ENCODE peak calls at places on chromosomes 16 and 17, in five cellular contexts. One of them, this sample, is unnamed.

GRCh38 chr17:40490289-40490853 is 11.1 kb downstream of the TNS4 start:
- DNase-seq in CD8-positive, alpha-beta T cell: no peak
- DNase-seq in A549: no peak
- DNase-seq in pancreas: no peak
- DNase-seq in mammary epithelial cell: peak; percentile 85
- DNase-seq in this sample: peak; percentile 75

GRCh38 chr16:70432800-70433455 is 6.0 kb downstream of the ST3GAL2 start:
- DNase-seq in A549: no peak
- DNase-seq in mammary epithelial cell: no peak
- DNase-seq in pancreas: no peak
- DNase-seq in CD8-positive, alpha-beta T cell: no peak
- DNase-seq in this sample: no peak

GRCh38 chr16:47371615-47372014 is 89.2 kb downstream of the ITFG1 start:
- DNase-seq in mammary epithelial cell: no peak
- DNase-seq in CD8-positive, alpha-beta T cell: no peak
- DNase-seq in pancreas: no peak
- DNase-seq in A549: no peak
- DNase-seq in this sample: no peak

GRCh38 chr16:62190426-62190825 is 154.2 kb upstream of the CDH8 start:
- DNase-seq in CD8-positive, alpha-beta T cell: no peak
- DNase-seq in A549: no peak
- DNase-seq in pancreas: no peak
- DNase-seq in mammary epithelial cell: peak; percentile 17
- DNase-seq in this sample: peak; percentile 26

GRCh38 chr16:84509032-84509950 is 4.8 kb upstream of the MEAK7 start:
- DNase-seq in A549: no peak
- DNase-seq in CD8-positive, alpha-beta T cell: no peak
- DNase-seq in mammary epithelial cell: no peak
- DNase-seq in pancreas: no peak
- DNase-seq in this sample: no peak

GRCh38 chr16:66026211-66026610 is 340.3 kb upstream of the CDH5 start:
- DNase-seq in A549: no peak
- DNase-seq in mammary epithelial cell: no peak
- DNase-seq in CD8-positive, alpha-beta T cell: no peak
- DNase-seq in pancreas: no peak
- DNase-seq in this sample: no peak

GRCh38 chr16:87602005-87602790 is at the start of gene JPH3:
- DNase-seq in CD8-positive, alpha-beta T cell: no peak
- DNase-seq in pancreas: no peak
- DNase-seq in mammary epithelial cell: no peak
- DNase-seq in A549: no peak
- DNase-seq in this sample: no peak

GRCh38 chr17:34755981-34756669 is 176.7 kb downstream of the TMEM132E start:
- DNase-seq in A549: no peak
- DNase-seq in mammary epithelial cell: no peak
- DNase-seq in pancreas: no peak
- DNase-seq in CD8-positive, alpha-beta T cell: no peak
- DNase-seq in this sample: no peak

GRCh38 chr17:81420769-81421462 is 25.7 kb downstream of the BAHCC1 start:
- DNase-seq in CD8-positive, alpha-beta T cell: no peak
- DNase-seq in mammary epithelial cell: no peak
- DNase-seq in pancreas: peak; percentile 87
- DNase-seq in A549: no peak
- DNase-seq in this sample: no peak

GRCh38 chr17:59893617-59894100 is 738 bp downstream of the RPS6KB1 start:
- DNase-seq in CD8-positive, alpha-beta T cell: no peak
- DNase-seq in mammary epithelial cell: peak; percentile 31
- DNase-seq in A549: peak; percentile 48
- DNase-seq in pancreas: no peak
- DNase-seq in this sample: peak; percentile 23

GRCh38 chr16:24685539-24686432 is 43.7 kb upstream of the TNRC6A start:
- DNase-seq in pancreas: peak; percentile 58
- DNase-seq in CD8-positive, alpha-beta T cell: no peak
- DNase-seq in A549: peak; percentile 58
- DNase-seq in mammary epithelial cell: peak; percentile 63
- DNase-seq in this sample: peak; percentile 44

GRCh38 chr17:83179811-83180210 is 100.4 kb downstream of the METRNL start:
- DNase-seq in pancreas: no peak
- DNase-seq in A549: no peak
- DNase-seq in CD8-positive, alpha-beta T cell: no peak
- DNase-seq in mammary epithelial cell: no peak
- DNase-seq in this sample: no peak

GRCh38 chr16:12685806-12686205 is 117.9 kb downstream of the CPPED1 start:
- DNase-seq in A549: no peak
- DNase-seq in pancreas: no peak
- DNase-seq in mammary epithelial cell: no peak
- DNase-seq in CD8-positive, alpha-beta T cell: no peak
- DNase-seq in this sample: no peak

GRCh38 chr16:30075503-30076275 is at the start of gene PPP4C:
- DNase-seq in CD8-positive, alpha-beta T cell: peak; percentile 88
- DNase-seq in pancreas: peak; percentile 95
- DNase-seq in mammary epithelial cell: peak; percentile 85
- DNase-seq in A549: peak; percentile 98
- DNase-seq in this sample: peak; percentile 94

GRCh38 chr17:30161601-30162000 is 45.0 kb downstream of the NSRP1 start:
- DNase-seq in CD8-positive, alpha-beta T cell: no peak
- DNase-seq in pancreas: no peak
- DNase-seq in A549: no peak
- DNase-seq in mammary epithelial cell: no peak
- DNase-seq in this sample: no peak

GRCh38 chr17:40610359-40610758 is 37.3 kb downstream of the SMARCE1 start:
- DNase-seq in pancreas: no peak
- DNase-seq in mammary epithelial cell: no peak
- DNase-seq in CD8-positive, alpha-beta T cell: no peak
- DNase-seq in A549: no peak
- DNase-seq in this sample: no peak

GRCh38 chr16:1194665-1195392 is 30.2 kb downstream of the TPSG1 start:
- DNase-seq in pancreas: peak; percentile 74
- DNase-seq in CD8-positive, alpha-beta T cell: no peak
- DNase-seq in A549: no peak
- DNase-seq in mammary epithelial cell: no peak
- DNase-seq in this sample: peak; percentile 23

GRCh38 chr17:35865412-35866355 is 3.0 kb downstream of the HEATR9 start:
- DNase-seq in pancreas: no peak
- DNase-seq in A549: no peak
- DNase-seq in mammary epithelial cell: peak; percentile 19
- DNase-seq in CD8-positive, alpha-beta T cell: no peak
- DNase-seq in this sample: peak; percentile 47

GRCh38 chr17:57881143-57881542 is 31.3 kb upstream of the MRPS23 start:
- DNase-seq in mammary epithelial cell: no peak
- DNase-seq in CD8-positive, alpha-beta T cell: no peak
- DNase-seq in pancreas: no peak
- DNase-seq in A549: no peak
- DNase-seq in this sample: no peak

GRCh38 chr16:9135797-9136196 is 44.4 kb downstream of the HAPSTR1 start:
- DNase-seq in CD8-positive, alpha-beta T cell: no peak
- DNase-seq in pancreas: peak; percentile 30
- DNase-seq in mammary epithelial cell: no peak
- DNase-seq in A549: no peak
- DNase-seq in this sample: no peak

GRCh38 chr17:58165981-58166380 is 801 bp upstream of the OR4D2 start:
- DNase-seq in pancreas: no peak
- DNase-seq in mammary epithelial cell: no peak
- DNase-seq in CD8-positive, alpha-beta T cell: no peak
- DNase-seq in A549: no peak
- DNase-seq in this sample: no peak

GRCh38 chr16:48408688-48409087 is 23.5 kb upstream of the SIAH1 start:
- DNase-seq in CD8-positive, alpha-beta T cell: no peak
- DNase-seq in A549: no peak
- DNase-seq in pancreas: no peak
- DNase-seq in mammary epithelial cell: peak; percentile 18
- DNase-seq in this sample: no peak

GRCh38 chr17:29039764-29040598 is 3.0 kb upstream of the PIPOX start:
- DNase-seq in pancreas: no peak
- DNase-seq in A549: no peak
- DNase-seq in CD8-positive, alpha-beta T cell: no peak
- DNase-seq in mammary epithelial cell: peak; percentile 72
- DNase-seq in this sample: peak; percentile 31

GRCh38 chr17:82687871-82688270 is 10.6 kb downstream of the RAB40B start:
- DNase-seq in CD8-positive, alpha-beta T cell: no peak
- DNase-seq in A549: no peak
- DNase-seq in mammary epithelial cell: no peak
- DNase-seq in pancreas: no peak
- DNase-seq in this sample: no peak

GRCh38 chr17:78226752-78227454 is 4.5 kb upstream of the TMEM235 start:
- DNase-seq in CD8-positive, alpha-beta T cell: no peak
- DNase-seq in pancreas: no peak
- DNase-seq in mammary epithelial cell: no peak
- DNase-seq in A549: no peak
- DNase-seq in this sample: no peak

GRCh38 chr16:11333696-11334095 is 11.6 kb upstream of the RMI2 start:
- DNase-seq in A549: no peak
- DNase-seq in mammary epithelial cell: peak; percentile 71
- DNase-seq in CD8-positive, alpha-beta T cell: no peak
- DNase-seq in pancreas: no peak
- DNase-seq in this sample: peak; percentile 34

GRCh38 chr16:84048306-84048705 is 5.7 kb upstream of the SLC38A8 start:
- DNase-seq in mammary epithelial cell: no peak
- DNase-seq in A549: no peak
- DNase-seq in CD8-positive, alpha-beta T cell: no peak
- DNase-seq in pancreas: peak; percentile 86
- DNase-seq in this sample: no peak

GRCh38 chr17:45081046-45081703 is 20.1 kb downstream of the NMT1 start:
- DNase-seq in pancreas: no peak
- DNase-seq in A549: no peak
- DNase-seq in mammary epithelial cell: no peak
- DNase-seq in CD8-positive, alpha-beta T cell: no peak
- DNase-seq in this sample: no peak
- H3K27ac ChIP-seq in pancreas: no peak overlapping the region
- H3K27ac ChIP-seq in A549: no peak overlapping the region
- H3K27ac ChIP-seq in mammary epithelial cell: no peak overlapping the region
- H3K27ac ChIP-seq in CD8-positive, alpha-beta T cell: no peak overlapping the region
- H3K27ac ChIP-seq in this sample: peak overlapping the region; percentile 23

GRCh38 chr16:3295209-3295608 is 10.0 kb downstream of the TIGD7 start:
- DNase-seq in mammary epithelial cell: no peak
- DNase-seq in A549: no peak
- DNase-seq in pancreas: no peak
- DNase-seq in CD8-positive, alpha-beta T cell: no peak
- DNase-seq in this sample: no peak
- H3K27ac ChIP-seq in mammary epithelial cell: no peak overlapping the region
- H3K27ac ChIP-seq in A549: no peak overlapping the region
- H3K27ac ChIP-seq in pancreas: no peak overlapping the region
- H3K27ac ChIP-seq in CD8-positive, alpha-beta T cell: no peak overlapping the region
- H3K27ac ChIP-seq in this sample: no peak overlapping the region

GRCh38 chr16:73396556-73396955 is 348.6 kb upstream of the ZFHX3 start:
- DNase-seq in A549: no peak
- DNase-seq in pancreas: no peak
- DNase-seq in CD8-positive, alpha-beta T cell: no peak
- DNase-seq in mammary epithelial cell: no peak
- DNase-seq in this sample: no peak

GRCh38 chr16:73399997-73400396 is 352.1 kb upstream of the ZFHX3 start:
- DNase-seq in CD8-positive, alpha-beta T cell: no peak
- DNase-seq in pancreas: no peak
- DNase-seq in mammary epithelial cell: no peak
- DNase-seq in A549: no peak
- DNase-seq in this sample: no peak

GRCh38 chr16:73404001-73404400 is 356.1 kb upstream of the ZFHX3 start:
- DNase-seq in mammary epithelial cell: no peak
- DNase-seq in CD8-positive, alpha-beta T cell: no peak
- DNase-seq in A549: no peak
- DNase-seq in pancreas: no peak
- DNase-seq in this sample: no peak

GRCh38 chr16:73399486-73399885 is 351.6 kb upstream of the ZFHX3 start:
- DNase-seq in mammary epithelial cell: no peak
- DNase-seq in CD8-positive, alpha-beta T cell: no peak
- DNase-seq in pancreas: no peak
- DNase-seq in A549: no peak
- DNase-seq in this sample: no peak
- H3K27ac ChIP-seq in mammary epithelial cell: no peak overlapping the region
- H3K27ac ChIP-seq in CD8-positive, alpha-beta T cell: no peak overlapping the region
- H3K27ac ChIP-seq in pancreas: no peak overlapping the region
- H3K27ac ChIP-seq in A549: no peak overlapping the region
- H3K27ac ChIP-seq in this sample: no peak overlapping the region

GRCh38 chr17:72743037-72743467 is 349.4 kb downstream of the SLC39A11 start:
- DNase-seq in mammary epithelial cell: no peak
- DNase-seq in CD8-positive, alpha-beta T cell: no peak
- DNase-seq in pancreas: no peak
- DNase-seq in A549: no peak
- DNase-seq in this sample: no peak
- H3K27ac ChIP-seq in mammary epithelial cell: no peak overlapping the region
- H3K27ac ChIP-seq in CD8-positive, alpha-beta T cell: no peak overlapping the region
- H3K27ac ChIP-seq in pancreas: no peak overlapping the region
- H3K27ac ChIP-seq in A549: no peak overlapping the region
- H3K27ac ChIP-seq in this sample: no peak overlapping the region

GRCh38 chr17:75614556-75615270 is 18.5 kb upstream of the SMIM5 start:
- DNase-seq in mammary epithelial cell: no peak
- DNase-seq in CD8-positive, alpha-beta T cell: no peak
- DNase-seq in pancreas: no peak
- DNase-seq in A549: no peak
- DNase-seq in this sample: no peak
- H3K27ac ChIP-seq in mammary epithelial cell: no peak overlapping the region
- H3K27ac ChIP-seq in CD8-positive, alpha-beta T cell: no peak overlapping the region
- H3K27ac ChIP-seq in pancreas: no peak overlapping the region
- H3K27ac ChIP-seq in A549: peak overlapping the region; percentile 52
- H3K27ac ChIP-seq in this sample: no peak overlapping the region

GRCh38 chr17:18987230-18987610 is 17.3 kb downstream of the FAM83G start:
- DNase-seq in pancreas: no peak
- DNase-seq in mammary epithelial cell: no peak
- DNase-seq in A549: no peak
- DNase-seq in CD8-positive, alpha-beta T cell: no peak
- DNase-seq in this sample: no peak

GRCh38 chr17:18990331-18990730 is 14.2 kb downstream of the FAM83G start:
- DNase-seq in pancreas: no peak
- DNase-seq in A549: no peak
- DNase-seq in mammary epithelial cell: no peak
- DNase-seq in CD8-positive, alpha-beta T cell: no peak
- DNase-seq in this sample: no peak

GRCh38 chr17:18986541-18987229 is 17.9 kb downstream of the FAM83G start:
- DNase-seq in mammary epithelial cell: no peak
- DNase-seq in A549: no peak
- DNase-seq in CD8-positive, alpha-beta T cell: no peak
- DNase-seq in pancreas: no peak
- DNase-seq in this sample: no peak

GRCh38 chr17:18987862-18988545 is 16.6 kb downstream of the FAM83G start:
- DNase-seq in CD8-positive, alpha-beta T cell: no peak
- DNase-seq in pancreas: no peak
- DNase-seq in A549: no peak
- DNase-seq in mammary epithelial cell: no peak
- DNase-seq in this sample: no peak

DNA sequence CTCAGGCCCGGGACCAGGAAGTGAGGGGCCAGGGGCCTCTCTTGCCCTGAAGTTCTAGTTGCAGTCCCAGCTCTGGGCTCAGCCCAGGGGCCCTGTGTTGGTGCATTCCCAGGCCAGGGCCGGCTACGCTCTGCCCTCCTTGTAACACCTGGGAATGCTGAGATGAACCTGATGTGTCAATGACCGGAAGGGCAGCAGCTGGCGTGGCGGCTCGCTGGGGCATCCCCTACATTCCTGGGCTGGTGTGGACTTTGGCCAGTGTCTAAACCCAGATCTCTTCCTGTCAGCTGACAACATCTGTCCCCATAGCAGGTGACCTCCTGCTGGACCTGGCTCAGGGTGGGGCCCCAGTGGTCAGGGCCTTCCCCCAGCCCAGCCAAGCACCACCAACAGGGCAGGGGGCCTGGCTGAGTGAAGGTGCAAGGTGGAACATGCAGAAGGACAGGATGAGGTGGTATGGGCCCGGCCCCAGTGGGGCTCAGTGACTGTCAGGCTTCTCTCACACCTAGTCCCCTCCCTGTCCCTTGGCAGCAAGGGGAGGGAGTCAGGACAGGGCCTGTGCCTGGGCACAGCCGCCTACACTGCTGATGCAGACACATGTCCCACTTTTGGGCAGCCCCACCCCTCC is 15.9 kb downstream of the FAM83G start:
- DNase-seq in A549: no peak
- DNase-seq in pancreas: no peak
- DNase-seq in mammary epithelial cell: no peak
- DNase-seq in CD8-positive, alpha-beta T cell: no peak
- DNase-seq in this sample: no peak
- H3K27ac ChIP-seq in A549: peak overlapping the region; percentile 6
- H3K27ac ChIP-seq in pancreas: peak overlapping the region; percentile 33
- H3K27ac ChIP-seq in mammary epithelial cell: no peak overlapping the region
- H3K27ac ChIP-seq in CD8-positive, alpha-beta T cell: no peak overlapping the region
- H3K27ac ChIP-seq in this sample: peak overlapping the region; percentile 80